ENCODE peak calls at places on chromosomes 12 and 14, in six cellular contexts. One of them, this sample, is unnamed.
A peak's percentile ranks its signal among the peaks of the same experiment; 100 is the strongest.

GRCh38 chr14:53537421-53538315 is 384.5 kb upstream of the DDHD1 start:
- DNase-seq in K562: no peak
- DNase-seq in GM12878: no peak
- DNase-seq in endothelial cell of umbilical vein: peak; percentile 19
- DNase-seq in A549: no peak
- DNase-seq in HepG2: no peak
- DNase-seq in this sample: no peak

GRCh38 chr12:113347-113746 is 46.8 kb downstream of the IQSEC3 start:
- DNase-seq in K562: no peak
- DNase-seq in GM12878: no peak
- DNase-seq in endothelial cell of umbilical vein: no peak
- DNase-seq in A549: no peak
- DNase-seq in HepG2: no peak
- DNase-seq in this sample: no peak

GRCh38 chr14:56112781-56113180 is 5.4 kb upstream of the PELI2 start:
- DNase-seq in K562: no peak
- DNase-seq in GM12878: no peak
- DNase-seq in endothelial cell of umbilical vein: no peak
- DNase-seq in A549: no peak
- DNase-seq in HepG2: no peak
- DNase-seq in this sample: peak; percentile 30

GRCh38 chr12:49580572-49581535 is 12.9 kb upstream of the MCRS1 start:
- DNase-seq in K562: peak; percentile 75
- DNase-seq in GM12878: no peak
- DNase-seq in endothelial cell of umbilical vein: peak; percentile 65
- DNase-seq in A549: peak; percentile 86
- DNase-seq in HepG2: peak; percentile 83
- DNase-seq in this sample: peak; percentile 60

GRCh38 chr14:102748806-102749205 is 28.4 kb upstream of the TRAF3 start:
- DNase-seq in K562: no peak
- DNase-seq in GM12878: no peak
- DNase-seq in endothelial cell of umbilical vein: no peak
- DNase-seq in A549: no peak
- DNase-seq in HepG2: no peak
- DNase-seq in this sample: no peak

GRCh38 chr14:68995731-68996130 is 16.6 kb upstream of the ACTN1 start:
- DNase-seq in K562: no peak
- DNase-seq in GM12878: no peak
- DNase-seq in endothelial cell of umbilical vein: no peak
- DNase-seq in A549: no peak
- DNase-seq in HepG2: no peak
- DNase-seq in this sample: no peak

GRCh38 chr12:21301-22189 is 45.0 kb upstream of the IQSEC3 start:
- DNase-seq in K562: no peak
- DNase-seq in GM12878: peak; percentile 11
- DNase-seq in endothelial cell of umbilical vein: no peak
- DNase-seq in A549: no peak
- DNase-seq in HepG2: peak; percentile 10
- DNase-seq in this sample: peak; percentile 47

GRCh38 chr12:50192908-50193307 is 25.7 kb upstream of the CERS5 start:
- DNase-seq in K562: no peak
- DNase-seq in GM12878: no peak
- DNase-seq in endothelial cell of umbilical vein: peak; percentile 78
- DNase-seq in A549: no peak
- DNase-seq in HepG2: no peak
- DNase-seq in this sample: no peak

GRCh38 chr12:72264548-72265175 is 7.5 kb upstream of the TRHDE start:
- DNase-seq in K562: no peak
- DNase-seq in GM12878: no peak
- DNase-seq in endothelial cell of umbilical vein: peak; percentile 3
- DNase-seq in A549: no peak
- DNase-seq in HepG2: peak; percentile 19
- DNase-seq in this sample: peak; percentile 19

GRCh38 chr14:85528080-85528881 is 1.7 kb upstream of the FLRT2 start:
- DNase-seq in K562: no peak
- DNase-seq in GM12878: no peak
- DNase-seq in endothelial cell of umbilical vein: peak; percentile 94
- DNase-seq in A549: peak; percentile 56
- DNase-seq in HepG2: peak; percentile 41
- DNase-seq in this sample: no peak
- TF ChIP-seq MYC in K562: no peak
- TF ChIP-seq MYC in GM12878: no peak
- TF ChIP-seq MYC in endothelial cell of umbilical vein: no peak
- TF ChIP-seq MYC in A549: no peak
- TF ChIP-seq MYC in HepG2: no peak
- TF ChIP-seq MYC in this sample: no peak

DNA sequence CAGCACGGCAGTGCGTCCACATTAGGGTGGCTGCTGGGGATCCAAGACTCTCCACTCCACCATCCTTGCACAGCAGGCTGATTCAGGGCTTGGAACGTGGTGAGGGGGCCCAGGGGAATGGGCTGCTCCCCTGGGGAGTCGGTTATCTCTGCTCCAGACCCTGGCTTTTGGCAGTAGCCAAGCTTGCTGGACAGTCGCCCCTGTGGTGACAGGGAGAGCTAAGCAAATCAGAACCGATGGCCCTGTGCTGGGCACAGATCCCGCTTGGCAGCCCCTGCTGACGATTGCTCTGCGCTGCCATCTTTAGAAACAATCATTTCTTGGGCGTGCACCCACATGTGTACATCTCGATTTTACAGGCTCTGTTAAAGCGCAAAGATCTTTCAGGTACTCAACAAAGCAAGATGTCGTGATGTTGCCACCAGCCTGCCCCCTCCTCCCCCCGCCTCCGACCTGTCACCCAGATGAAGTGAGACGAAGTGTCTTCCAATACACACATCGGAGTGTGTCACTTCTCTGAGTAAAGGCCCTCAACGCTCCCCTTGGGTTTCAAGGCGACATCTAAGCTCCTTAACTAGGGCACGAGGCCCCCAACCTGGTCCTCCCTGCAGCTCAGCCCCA is 55.7 kb downstream of the PITPNM2 start:
- DNase-seq in K562: no peak
- DNase-seq in GM12878: no peak
- DNase-seq in endothelial cell of umbilical vein: no peak
- DNase-seq in A549: no peak
- DNase-seq in HepG2: no peak
- DNase-seq in this sample: no peak
- TF ChIP-seq MYC in K562: no peak
- TF ChIP-seq MYC in GM12878: no peak
- TF ChIP-seq MYC in endothelial cell of umbilical vein: no peak
- TF ChIP-seq MYC in A549: no peak
- TF ChIP-seq MYC in HepG2: no peak
- TF ChIP-seq MYC in this sample: no peak

GRCh38 chr12:14473707-14474287 is 93.9 kb downstream of the PLBD1 start:
- DNase-seq in K562: no peak
- DNase-seq in GM12878: no peak
- DNase-seq in endothelial cell of umbilical vein: no peak
- DNase-seq in A549: no peak
- DNase-seq in HepG2: peak; percentile 1
- DNase-seq in this sample: peak; percentile 22
- TF ChIP-seq MYC in K562: no peak
- TF ChIP-seq MYC in GM12878: no peak
- TF ChIP-seq MYC in endothelial cell of umbilical vein: no peak
- TF ChIP-seq MYC in A549: no peak
- TF ChIP-seq MYC in HepG2: no peak
- TF ChIP-seq MYC in this sample: no peak

GRCh38 chr14:100640481-100641273 is 53.5 kb upstream of the BEGAIN start:
- DNase-seq in K562: no peak
- DNase-seq in GM12878: peak; percentile 37
- DNase-seq in endothelial cell of umbilical vein: no peak
- DNase-seq in A549: no peak
- DNase-seq in HepG2: no peak
- DNase-seq in this sample: peak; percentile 92
- TF ChIP-seq MYC in K562: no peak
- TF ChIP-seq MYC in GM12878: no peak
- TF ChIP-seq MYC in endothelial cell of umbilical vein: no peak
- TF ChIP-seq MYC in A549: no peak
- TF ChIP-seq MYC in HepG2: no peak
- TF ChIP-seq MYC in this sample: peak; percentile 61

DNA sequence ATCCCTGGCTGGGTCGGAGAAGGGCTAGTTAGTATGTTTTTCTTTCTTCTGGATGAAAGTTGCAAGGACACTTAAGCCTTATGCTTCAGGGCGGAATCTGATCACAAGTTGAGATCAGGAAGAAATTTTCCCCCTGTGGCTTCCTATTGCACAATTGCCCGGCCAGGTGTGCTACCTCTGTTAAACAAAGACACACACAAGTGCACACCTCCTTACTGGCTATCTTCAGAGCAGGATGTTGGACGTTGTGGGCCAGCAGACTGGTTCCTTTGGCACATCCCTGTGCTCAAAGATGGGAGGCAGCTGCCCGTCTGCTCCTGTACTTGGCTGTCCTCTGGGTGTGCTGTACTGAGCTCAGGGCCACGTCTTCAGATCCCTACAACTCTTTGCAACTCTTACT is 19.1 kb downstream of the ETV6 start:
- DNase-seq in K562: no peak
- DNase-seq in GM12878: no peak
- DNase-seq in endothelial cell of umbilical vein: no peak
- DNase-seq in A549: no peak
- DNase-seq in HepG2: no peak
- DNase-seq in this sample: no peak
- TF ChIP-seq MYC in K562: no peak
- TF ChIP-seq MYC in GM12878: no peak
- TF ChIP-seq MYC in endothelial cell of umbilical vein: no peak
- TF ChIP-seq MYC in A549: no peak
- TF ChIP-seq MYC in HepG2: no peak
- TF ChIP-seq MYC in this sample: no peak

GRCh38 chr14:32078030-32078793 is 1.1 kb downstream of the ARHGAP5 start:
- DNase-seq in K562: peak; percentile 18
- DNase-seq in GM12878: no peak
- DNase-seq in endothelial cell of umbilical vein: peak; percentile 67
- DNase-seq in A549: peak; percentile 21
- DNase-seq in HepG2: peak; percentile 70
- DNase-seq in this sample: peak; percentile 21
- TF ChIP-seq MYC in K562: no peak
- TF ChIP-seq MYC in GM12878: no peak
- TF ChIP-seq MYC in endothelial cell of umbilical vein: no peak
- TF ChIP-seq MYC in A549: no peak
- TF ChIP-seq MYC in HepG2: no peak
- TF ChIP-seq MYC in this sample: no peak

GRCh38 chr12:51428256-51428655 is 3.6 kb downstream of the SLC4A8 start:
- DNase-seq in K562: no peak
- DNase-seq in GM12878: no peak
- DNase-seq in endothelial cell of umbilical vein: no peak
- DNase-seq in A549: no peak
- DNase-seq in HepG2: no peak
- DNase-seq in this sample: no peak

GRCh38 chr12:51421266-51421884 is 3.3 kb upstream of the SLC4A8 start:
- DNase-seq in K562: peak; percentile 44
- DNase-seq in GM12878: no peak
- DNase-seq in endothelial cell of umbilical vein: peak; percentile 63
- DNase-seq in A549: peak; percentile 60
- DNase-seq in HepG2: peak; percentile 48
- DNase-seq in this sample: peak; percentile 71

GRCh38 chr12:51429705-51430104 is 5.1 kb downstream of the SLC4A8 start:
- DNase-seq in K562: no peak
- DNase-seq in GM12878: no peak
- DNase-seq in endothelial cell of umbilical vein: no peak
- DNase-seq in A549: no peak
- DNase-seq in HepG2: no peak
- DNase-seq in this sample: no peak

GRCh38 chr12:51424094-51424661 is 453 bp upstream of the SLC4A8 start:
- DNase-seq in K562: no peak
- DNase-seq in GM12878: no peak
- DNase-seq in endothelial cell of umbilical vein: no peak
- DNase-seq in A549: no peak
- DNase-seq in HepG2: no peak
- DNase-seq in this sample: no peak

DNA sequence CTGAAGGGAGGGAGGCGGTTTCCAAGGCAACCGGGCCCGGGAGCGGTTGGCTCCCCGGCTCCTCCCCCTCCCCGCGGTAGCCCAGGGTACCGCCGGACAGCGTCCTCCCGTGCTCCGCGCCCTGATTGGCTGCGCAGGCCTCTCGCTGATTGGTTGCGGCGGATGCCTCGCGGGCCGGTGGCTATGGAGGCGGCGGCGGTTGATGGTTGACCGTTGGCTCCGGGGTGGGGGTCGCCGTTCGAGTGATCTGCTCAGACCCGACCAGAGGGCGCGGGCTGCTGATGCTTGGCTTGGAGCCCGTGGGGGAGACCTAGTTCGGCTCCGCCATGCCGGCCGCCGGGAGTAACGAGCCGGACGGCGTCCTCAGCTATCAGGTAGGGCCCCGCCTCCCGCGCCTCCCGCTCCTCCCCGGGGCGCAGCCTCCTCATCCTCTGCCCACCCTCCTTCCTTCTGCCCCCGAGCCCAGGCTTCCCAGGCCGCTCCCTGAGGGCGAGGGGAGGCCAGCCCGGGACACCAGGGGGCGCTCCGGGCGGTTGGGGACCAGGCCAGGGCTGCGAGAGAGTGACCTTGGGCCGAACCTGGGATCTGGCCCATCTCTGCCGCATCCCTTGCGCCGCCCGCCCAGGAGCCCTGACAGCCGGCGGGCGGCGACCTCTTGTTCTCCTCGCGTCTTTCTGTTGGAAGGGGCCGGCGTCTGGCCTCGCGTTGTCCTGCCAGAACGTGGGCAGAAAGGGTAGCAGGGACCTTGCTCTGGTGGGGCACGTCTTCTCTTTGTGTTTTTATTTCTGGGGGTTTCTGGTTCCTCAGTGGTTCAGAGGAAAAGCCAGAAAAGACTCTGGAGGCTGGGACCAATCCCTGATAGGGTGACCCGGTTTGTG is at the start of gene SLC4A8:
- DNase-seq in K562: peak; percentile 97
- DNase-seq in GM12878: no peak
- DNase-seq in endothelial cell of umbilical vein: peak; percentile 78
- DNase-seq in A549: peak; percentile 96
- DNase-seq in HepG2: peak; percentile 54
- DNase-seq in this sample: peak; percentile 61
- TF ChIP-seq MYC in K562: no peak
- TF ChIP-seq MYC in GM12878: no peak
- TF ChIP-seq MYC in endothelial cell of umbilical vein: no peak
- TF ChIP-seq MYC in A549: no peak
- TF ChIP-seq MYC in HepG2: no peak
- TF ChIP-seq MYC in this sample: no peak

GRCh38 chr12:66823857-66824570 is 145.1 kb upstream of the GRIP1 start:
- DNase-seq in K562: no peak
- DNase-seq in GM12878: no peak
- DNase-seq in endothelial cell of umbilical vein: no peak
- DNase-seq in A549: peak; percentile 12
- DNase-seq in HepG2: no peak
- DNase-seq in this sample: no peak
- TF ChIP-seq MYC in K562: no peak
- TF ChIP-seq MYC in GM12878: no peak
- TF ChIP-seq MYC in endothelial cell of umbilical vein: no peak
- TF ChIP-seq MYC in A549: no peak
- TF ChIP-seq MYC in HepG2: no peak
- TF ChIP-seq MYC in this sample: no peak

DNA sequence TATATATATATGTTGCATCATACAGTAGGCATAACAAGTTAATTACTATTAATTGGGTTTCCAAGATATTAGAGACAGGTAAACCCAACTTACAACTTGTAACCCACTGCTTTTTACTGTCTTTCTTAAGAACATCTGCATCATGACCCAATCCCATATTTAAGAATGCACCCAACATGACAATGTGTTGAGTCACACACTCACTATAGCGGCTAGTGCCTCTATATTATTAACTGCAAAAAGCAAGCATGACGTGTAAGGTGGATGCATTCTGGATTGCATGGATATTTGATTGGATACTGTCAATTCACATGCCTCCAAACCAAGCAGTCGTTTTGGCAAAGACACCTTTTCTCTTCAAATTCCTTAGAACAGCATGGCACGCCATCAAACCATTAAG is 68.2 kb downstream of the KSR2 start:
- DNase-seq in K562: no peak
- DNase-seq in GM12878: no peak
- DNase-seq in endothelial cell of umbilical vein: no peak
- DNase-seq in A549: peak; percentile 21
- DNase-seq in HepG2: no peak
- DNase-seq in this sample: no peak
- TF ChIP-seq MYC in K562: no peak
- TF ChIP-seq MYC in GM12878: no peak
- TF ChIP-seq MYC in endothelial cell of umbilical vein: no peak
- TF ChIP-seq MYC in A549: no peak
- TF ChIP-seq MYC in HepG2: no peak
- TF ChIP-seq MYC in this sample: no peak